ENCODE peak calls at places on chromosome 15, in five cellular contexts. One of them, this sample, is unnamed.

GRCh38 chr15:78682693-78683410 is 41.8 kb upstream of the CHRNB4 start:
- DNase-seq in psoas muscle: no peak
- DNase-seq in HAP-1: no peak
- DNase-seq in mammary epithelial cell: no peak
- DNase-seq in spleen: peak; percentile 64
- DNase-seq in this sample: no peak

GRCh38 chr15:61444585-61444984 is 215.5 kb upstream of the RORA start:
- DNase-seq in psoas muscle: no peak
- DNase-seq in mammary epithelial cell: no peak
- DNase-seq in spleen: no peak
- DNase-seq in HAP-1: no peak
- DNase-seq in this sample: no peak

GRCh38 chr15:95742836-95743235 is 587.7 kb upstream of the NR2F2 start:
- DNase-seq in HAP-1: no peak
- DNase-seq in psoas muscle: no peak
- DNase-seq in mammary epithelial cell: no peak
- DNase-seq in spleen: no peak
- DNase-seq in this sample: no peak

GRCh38 chr15:38072507-38073277 is 138.3 kb downstream of the TMCO5A start:
- DNase-seq in mammary epithelial cell: peak; percentile 88
- DNase-seq in spleen: peak; percentile 85
- DNase-seq in psoas muscle: peak; percentile 76
- DNase-seq in HAP-1: peak; percentile 86
- DNase-seq in this sample: peak; percentile 60

GRCh38 chr15:93037341-93038063 is 51.5 kb downstream of the RGMA start:
- DNase-seq in HAP-1: no peak
- DNase-seq in spleen: peak; percentile 85
- DNase-seq in mammary epithelial cell: peak; percentile 56
- DNase-seq in psoas muscle: peak; percentile 69
- DNase-seq in this sample: peak; percentile 55

GRCh38 chr15:98609144-98609852 is 39.0 kb upstream of the IGF1R start:
- DNase-seq in spleen: no peak
- DNase-seq in mammary epithelial cell: peak; percentile 78
- DNase-seq in psoas muscle: no peak
- DNase-seq in HAP-1: no peak
- DNase-seq in this sample: peak; percentile 50

GRCh38 chr15:57550640-57551039 is 41.1 kb upstream of the MYZAP start:
- DNase-seq in HAP-1: no peak
- DNase-seq in spleen: no peak
- DNase-seq in psoas muscle: peak; percentile 40
- DNase-seq in mammary epithelial cell: no peak
- DNase-seq in this sample: no peak

GRCh38 chr15:82621970-82622369 is 25.2 kb downstream of the CPEB1 start:
- DNase-seq in HAP-1: no peak
- DNase-seq in spleen: no peak
- DNase-seq in mammary epithelial cell: no peak
- DNase-seq in psoas muscle: no peak
- DNase-seq in this sample: no peak

GRCh38 chr15:71011503-71012155 is 103.6 kb upstream of the THSD4 start:
- DNase-seq in psoas muscle: no peak
- DNase-seq in HAP-1: peak; percentile 77
- DNase-seq in mammary epithelial cell: peak; percentile 57
- DNase-seq in spleen: no peak
- DNase-seq in this sample: peak; percentile 46

GRCh38 chr15:49423021-49423420 is at the start of gene FGF7:
- DNase-seq in psoas muscle: peak; percentile 9
- DNase-seq in spleen: no peak
- DNase-seq in HAP-1: peak; percentile 72
- DNase-seq in mammary epithelial cell: no peak
- DNase-seq in this sample: peak; percentile 14

GRCh38 chr15:63089260-63090043 is 32.2 kb upstream of the LACTB start:
- DNase-seq in spleen: no peak
- DNase-seq in mammary epithelial cell: no peak
- DNase-seq in HAP-1: no peak
- DNase-seq in psoas muscle: peak; percentile 31
- DNase-seq in this sample: peak; percentile 92

GRCh38 chr15:92810418-92811138 is 89.5 kb upstream of the CHD2 start:
- DNase-seq in psoas muscle: peak; percentile 62
- DNase-seq in HAP-1: peak; percentile 88
- DNase-seq in mammary epithelial cell: peak; percentile 75
- DNase-seq in spleen: peak; percentile 83
- DNase-seq in this sample: peak; percentile 56

GRCh38 chr15:69093127-69093526 is 67.3 kb upstream of the GLCE start:
- DNase-seq in spleen: no peak
- DNase-seq in psoas muscle: no peak
- DNase-seq in HAP-1: no peak
- DNase-seq in mammary epithelial cell: no peak
- DNase-seq in this sample: no peak

GRCh38 chr15:70855764-70856163 is 1.8 kb upstream of the LARP6 start:
- DNase-seq in mammary epithelial cell: no peak
- DNase-seq in HAP-1: no peak
- DNase-seq in psoas muscle: no peak
- DNase-seq in spleen: no peak
- DNase-seq in this sample: no peak

GRCh38 chr15:98503970-98504369 is 144.4 kb upstream of the IGF1R start:
- DNase-seq in psoas muscle: no peak
- DNase-seq in mammary epithelial cell: no peak
- DNase-seq in spleen: no peak
- DNase-seq in HAP-1: no peak
- DNase-seq in this sample: no peak

GRCh38 chr15:60001642-60002527 is 2.2 kb upstream of the FOXB1 start:
- DNase-seq in mammary epithelial cell: no peak
- DNase-seq in HAP-1: no peak
- DNase-seq in spleen: no peak
- DNase-seq in psoas muscle: no peak
- DNase-seq in this sample: no peak

GRCh38 chr15:49991587-49991986 is 127.4 kb downstream of the ATP8B4 start:
- DNase-seq in psoas muscle: no peak
- DNase-seq in mammary epithelial cell: no peak
- DNase-seq in HAP-1: no peak
- DNase-seq in spleen: no peak
- DNase-seq in this sample: no peak

GRCh38 chr15:62223020-62223419 is 57.9 kb upstream of the C2CD4B start:
- DNase-seq in mammary epithelial cell: no peak
- DNase-seq in spleen: no peak
- DNase-seq in psoas muscle: no peak
- DNase-seq in HAP-1: no peak
- DNase-seq in this sample: no peak

GRCh38 chr15:44735482-44736260 is 657 bp upstream of the TRIM69 start:
- DNase-seq in mammary epithelial cell: no peak
- DNase-seq in HAP-1: no peak
- DNase-seq in psoas muscle: peak; percentile 58
- DNase-seq in spleen: no peak
- DNase-seq in this sample: no peak

GRCh38 chr15:79433610-79434009 is 1.5 kb downstream of the MINAR1 start:
- DNase-seq in mammary epithelial cell: no peak
- DNase-seq in HAP-1: peak; percentile 83
- DNase-seq in spleen: no peak
- DNase-seq in psoas muscle: no peak
- DNase-seq in this sample: no peak

GRCh38 chr15:34865531-34865930 is 70.2 kb upstream of the ACTC1 start:
- DNase-seq in spleen: no peak
- DNase-seq in mammary epithelial cell: no peak
- DNase-seq in HAP-1: no peak
- DNase-seq in psoas muscle: no peak
- DNase-seq in this sample: no peak

GRCh38 chr15:72825831-72826230 is 42.3 kb upstream of the ADPGK start:
- DNase-seq in mammary epithelial cell: no peak
- DNase-seq in spleen: no peak
- DNase-seq in psoas muscle: no peak
- DNase-seq in HAP-1: no peak
- DNase-seq in this sample: no peak

GRCh38 chr15:48459571-48460461 is 128.6 kb downstream of the DUT start:
- DNase-seq in HAP-1: no peak
- DNase-seq in mammary epithelial cell: no peak
- DNase-seq in psoas muscle: no peak
- DNase-seq in spleen: no peak
- DNase-seq in this sample: peak; percentile 57

GRCh38 chr15:83362706-83363105 is 78.2 kb upstream of the BNC1 start:
- DNase-seq in mammary epithelial cell: no peak
- DNase-seq in HAP-1: no peak
- DNase-seq in spleen: no peak
- DNase-seq in psoas muscle: no peak
- DNase-seq in this sample: no peak

GRCh38 chr15:63405159-63405558 is 23.5 kb upstream of the CA12 start:
- DNase-seq in spleen: no peak
- DNase-seq in mammary epithelial cell: no peak
- DNase-seq in psoas muscle: no peak
- DNase-seq in HAP-1: no peak
- DNase-seq in this sample: no peak

GRCh38 chr15:82595766-82596165 is 51.4 kb downstream of the CPEB1 start:
- DNase-seq in spleen: no peak
- DNase-seq in psoas muscle: no peak
- DNase-seq in mammary epithelial cell: no peak
- DNase-seq in HAP-1: peak; percentile 24
- DNase-seq in this sample: no peak

GRCh38 chr15:86797135-86797534 is 717.5 kb downstream of the AGBL1 start:
- DNase-seq in psoas muscle: no peak
- DNase-seq in spleen: no peak
- DNase-seq in mammary epithelial cell: no peak
- DNase-seq in HAP-1: no peak
- DNase-seq in this sample: peak; percentile 13

GRCh38 chr15:78276032-78276943 is 11.9 kb downstream of the DNAJA4 start:
- DNase-seq in spleen: no peak
- DNase-seq in psoas muscle: no peak
- DNase-seq in HAP-1: no peak
- DNase-seq in mammary epithelial cell: no peak
- DNase-seq in this sample: no peak

GRCh38 chr15:61314443-61314842 is 85.3 kb upstream of the RORA start:
- DNase-seq in mammary epithelial cell: no peak
- DNase-seq in HAP-1: no peak
- DNase-seq in psoas muscle: no peak
- DNase-seq in spleen: no peak
- DNase-seq in this sample: no peak

GRCh38 chr15:44775923-44776322 is 39.6 kb downstream of the TRIM69 start:
- DNase-seq in spleen: no peak
- DNase-seq in psoas muscle: no peak
- DNase-seq in mammary epithelial cell: peak; percentile 24
- DNase-seq in HAP-1: no peak
- DNase-seq in this sample: peak; percentile 27

GRCh38 chr15:83396071-83396470 is 51.1 kb upstream of the SH3GL3 start:
- DNase-seq in spleen: no peak
- DNase-seq in HAP-1: no peak
- DNase-seq in mammary epithelial cell: no peak
- DNase-seq in psoas muscle: no peak
- DNase-seq in this sample: peak; percentile 45

GRCh38 chr15:69983696-69984265 is 113.9 kb downstream of the TLE3 start:
- DNase-seq in HAP-1: no peak
- DNase-seq in spleen: no peak
- DNase-seq in mammary epithelial cell: peak; percentile 34
- DNase-seq in psoas muscle: no peak
- DNase-seq in this sample: no peak

DNA sequence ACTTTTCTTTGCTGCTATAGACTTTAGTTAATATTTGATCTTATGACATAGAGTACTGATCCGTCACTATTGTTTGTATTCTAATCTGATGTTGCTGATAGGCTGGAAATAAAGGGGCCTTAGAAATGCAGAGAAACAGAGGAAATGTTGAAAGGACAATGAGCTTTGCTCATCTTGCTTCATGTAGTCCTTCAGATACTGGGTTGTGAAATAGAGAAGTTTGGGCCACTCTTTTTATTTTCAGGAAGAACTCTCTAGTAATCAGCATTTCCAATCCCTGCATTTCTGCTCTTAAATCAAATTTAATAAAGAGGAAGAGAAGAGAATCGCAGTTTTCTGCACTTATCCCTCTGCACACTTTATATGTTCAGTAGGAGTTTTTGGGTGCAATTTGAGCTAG is 192.8 kb upstream of the THBS1 start:
- DNase-seq in psoas muscle: no peak
- DNase-seq in HAP-1: no peak
- DNase-seq in spleen: no peak
- DNase-seq in mammary epithelial cell: no peak
- DNase-seq in this sample: no peak
- H3K4me1 ChIP-seq in psoas muscle: no peaks in the 10 kb centered on the region
- H3K4me1 ChIP-seq in HAP-1: no peaks in the 10 kb centered on the region
- H3K4me1 ChIP-seq in spleen: peaks cover 12% of the 10 kb centered on the region
- H3K4me1 ChIP-seq in mammary epithelial cell: peaks cover 11% of the 10 kb centered on the region
- H3K4me1 ChIP-seq in this sample: peaks cover 23% of the 10 kb centered on the region

GRCh38 chr15:55257014-55257670 is 32.5 kb downstream of the RAB27A start:
- DNase-seq in HAP-1: no peak
- DNase-seq in mammary epithelial cell: no peak
- DNase-seq in spleen: no peak
- DNase-seq in psoas muscle: no peak
- DNase-seq in this sample: no peak

GRCh38 chr15:55256281-55257013 is 33.2 kb downstream of the RAB27A start:
- DNase-seq in spleen: no peak
- DNase-seq in psoas muscle: no peak
- DNase-seq in HAP-1: no peak
- DNase-seq in mammary epithelial cell: peak; percentile 39
- DNase-seq in this sample: no peak

GRCh38 chr15:55257933-55258332 is 31.7 kb downstream of the RAB27A start:
- DNase-seq in psoas muscle: no peak
- DNase-seq in HAP-1: no peak
- DNase-seq in spleen: no peak
- DNase-seq in mammary epithelial cell: no peak
- DNase-seq in this sample: no peak

GRCh38 chr15:55255714-55256113 is 33.9 kb downstream of the RAB27A start:
- DNase-seq in HAP-1: no peak
- DNase-seq in psoas muscle: no peak
- DNase-seq in spleen: no peak
- DNase-seq in mammary epithelial cell: no peak
- DNase-seq in this sample: no peak

DNA sequence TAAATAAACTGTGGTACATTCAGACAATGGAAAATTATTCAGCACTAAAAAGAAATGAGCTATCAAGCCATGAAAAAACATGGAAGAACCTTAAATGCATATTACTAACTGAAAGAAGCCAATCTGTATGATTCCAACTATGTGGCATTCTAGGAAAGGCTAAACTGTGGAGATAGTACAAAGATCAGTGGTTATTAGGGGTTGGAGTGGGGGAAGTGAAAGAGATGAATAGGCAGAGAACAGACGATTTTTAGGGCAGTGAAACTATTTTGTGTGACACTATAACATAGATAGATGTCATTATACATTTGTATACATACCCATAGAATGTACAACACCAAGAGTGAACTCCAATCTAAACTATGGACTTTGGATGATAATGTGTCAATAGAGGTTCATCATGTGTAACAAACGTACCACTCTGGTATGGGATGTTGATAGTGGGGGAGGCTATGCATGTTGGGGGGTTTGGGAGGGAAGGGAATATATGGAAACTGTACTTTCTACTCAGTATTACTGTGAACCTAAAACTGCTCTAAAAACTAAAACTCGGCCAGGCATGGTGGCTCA is 29.0 kb downstream of the RAB27A start:
- DNase-seq in HAP-1: no peak
- DNase-seq in mammary epithelial cell: no peak
- DNase-seq in spleen: no peak
- DNase-seq in psoas muscle: no peak
- DNase-seq in this sample: no peak
- H3K4me1 ChIP-seq in HAP-1: no peaks in the 10 kb centered on the region
- H3K4me1 ChIP-seq in mammary epithelial cell: peaks cover 13% of the 10 kb centered on the region
- H3K4me1 ChIP-seq in spleen: peaks cover 36% of the 10 kb centered on the region
- H3K4me1 ChIP-seq in psoas muscle: no peaks in the 10 kb centered on the region
- H3K4me1 ChIP-seq in this sample: no peaks in the 10 kb centered on the region

GRCh38 chr15:29126821-29127461 is 142.7 kb downstream of the NSMCE3 start:
- DNase-seq in HAP-1: no peak
- DNase-seq in psoas muscle: no peak
- DNase-seq in mammary epithelial cell: no peak
- DNase-seq in spleen: peak; percentile 66
- DNase-seq in this sample: no peak
- H3K4me1 ChIP-seq in HAP-1: no peaks in the 10 kb centered on the region
- H3K4me1 ChIP-seq in psoas muscle: no peaks in the 10 kb centered on the region
- H3K4me1 ChIP-seq in mammary epithelial cell: no peaks in the 10 kb centered on the region
- H3K4me1 ChIP-seq in spleen: no peaks in the 10 kb centered on the region
- H3K4me1 ChIP-seq in this sample: no peaks in the 10 kb centered on the region

GRCh38 chr15:66290007-66290406 is 3.4 kb upstream of the DIS3L start:
- DNase-seq in mammary epithelial cell: no peak
- DNase-seq in spleen: no peak
- DNase-seq in HAP-1: no peak
- DNase-seq in psoas muscle: no peak
- DNase-seq in this sample: no peak
- H3K4me1 ChIP-seq in mammary epithelial cell: peaks cover 26% of the 10 kb centered on the region
- H3K4me1 ChIP-seq in spleen: peaks cover 42% of the 10 kb centered on the region
- H3K4me1 ChIP-seq in HAP-1: peaks cover 24% of the 10 kb centered on the region
- H3K4me1 ChIP-seq in psoas muscle: peaks cover 18% of the 10 kb centered on the region
- H3K4me1 ChIP-seq in this sample: peaks cover 21% of the 10 kb centered on the region